ENCODE peak calls at places on chromosomes 7 and 10, in eight cellular contexts. I, R, Q, V, M, L, X and Y are unnamed samples.

GRCh38 chr10:114489521-114490310 is 85.4 kb upstream of the AFAP1L2 start:
- DNase-seq in I (peak), R (no peak), Q (no peak), V (peak), M (no peak), L (no peak), X (no peak), Y (no peak)

GRCh38 chr10:70652761-70653657 is 19.3 kb upstream of the ADAMTS14 start:
- DNase-seq in I (no peak), R (peak), Q (no peak), V (no peak), M (no peak), L (no peak), X (no peak), Y (peak)

GRCh38 chr10:116241642-116242405 is 31.2 kb downstream of the GFRA1 start:
- DNase-seq in I (no peak), R (no peak), Q (no peak), V (no peak), M (no peak), L (no peak), X (no peak), Y (no peak)

GRCh38 chr10:74932648-74933047 is 106.2 kb downstream of the KAT6B start:
- DNase-seq in I (no peak), R (no peak), Q (no peak), V (no peak), M (no peak), L (no peak), X (peak), Y (no peak)

GRCh38 chr10:77927343-77928256 is 1.0 kb upstream of the DLG5 start:
- DNase-seq in I (no peak), R (no peak), Q (no peak), V (peak), M (no peak), L (no peak), X (no peak), Y (no peak)

GRCh38 chr10:25113231-25114035 is 61.4 kb upstream of the GPR158 start:
- DNase-seq in I (peak), R (peak), Q (peak), V (peak), M (no peak), L (no peak), X (peak), Y (peak)

GRCh38 chr7:38398725-38399321 is 125.4 kb upstream of the TARP start:
- DNase-seq in I (peak), R (peak), Q (peak), V (peak), M (peak), L (peak), X (no peak), Y (no peak)

GRCh38 chr10:29578457-29578856 is 56.3 kb downstream of the SVIL start:
- DNase-seq in I (no peak), R (no peak), Q (no peak), V (no peak), M (no peak), L (no peak), X (no peak), Y (no peak)

GRCh38 chr7:31133497-31133896 is 81.4 kb downstream of the ADCYAP1R1 start:
- DNase-seq in I (no peak), R (no peak), Q (no peak), V (no peak), M (no peak), L (no peak), X (no peak), Y (no peak)

GRCh38 chr10:6069101-6069931 is 7.1 kb upstream of the IL2RA start:
- DNase-seq in I (no peak), R (no peak), Q (no peak), V (no peak), M (no peak), L (no peak), X (no peak), Y (no peak)

GRCh38 chr10:19096674-19097073 is 48.1 kb downstream of the MALRD1 start:
- DNase-seq in I (no peak), R (no peak), Q (no peak), V (no peak), M (no peak), L (no peak), X (no peak), Y (no peak)

GRCh38 chr10:132325969-132326889 is 5.8 kb upstream of the LRRC27 start:
- DNase-seq in I (no peak), R (no peak), Q (peak), V (no peak), M (no peak), L (no peak), X (no peak), Y (no peak)

GRCh38 chr7:1532456-1533254 is 2.2 kb downstream of the MAFK start:
- DNase-seq in I (no peak), R (peak), Q (peak), V (no peak), M (peak), L (peak), X (no peak), Y (peak)

GRCh38 chr7:44196450-44196872 is 4.3 kb upstream of the YKT6 start:
- DNase-seq in I (peak), R (peak), Q (peak), V (peak), M (no peak), L (no peak), X (no peak), Y (no peak)